ENCODE peak calls at places on chromosome 7, in ten cellular contexts. One of them, this sample, is unnamed.

GRCh38 chr7:113404245-113404644 is 285.9 kb upstream of the SMIM30 start:
- DNase-seq in CD4-positive, alpha-beta T cell: no peak
- DNase-seq in osteocyte: no peak
- DNase-seq in EH: peak; percentile 4
- DNase-seq in NCI-H1092: no peak
- DNase-seq in H54: no peak
- DNase-seq in GM23248: no peak
- DNase-seq in activated CD4-positive, alpha-beta T cell treated with anti-CD3 and anti-CD28 coated beads for 36 hours: no peak
- DNase-seq in Caco-2: peak; percentile 31
- DNase-seq in LHCN-M2: peak; percentile 32
- DNase-seq in this sample: no peak

GRCh38 chr7:37853468-37853867 is 5.1 kb downstream of the NME8 start:
- DNase-seq in osteocyte: no peak
- DNase-seq in activated CD4-positive, alpha-beta T cell treated with anti-CD3 and anti-CD28 coated beads for 36 hours: no peak
- DNase-seq in LHCN-M2: peak; percentile 3
- DNase-seq in H54: no peak
- DNase-seq in Caco-2: no peak
- DNase-seq in EH: no peak
- DNase-seq in NCI-H1092: no peak
- DNase-seq in CD4-positive, alpha-beta T cell: no peak
- DNase-seq in GM23248: peak; percentile 6
- DNase-seq in this sample: no peak

GRCh38 chr7:50640779-50641178 is 75.6 kb upstream of the DDC start:
- DNase-seq in CD4-positive, alpha-beta T cell: no peak
- DNase-seq in activated CD4-positive, alpha-beta T cell treated with anti-CD3 and anti-CD28 coated beads for 36 hours: no peak
- DNase-seq in LHCN-M2: no peak
- DNase-seq in NCI-H1092: no peak
- DNase-seq in osteocyte: no peak
- DNase-seq in EH: no peak
- DNase-seq in Caco-2: no peak
- DNase-seq in H54: no peak
- DNase-seq in GM23248: no peak
- DNase-seq in this sample: no peak

GRCh38 chr7:148319316-148319808 is 271.2 kb upstream of the C7orf33 start:
- DNase-seq in LHCN-M2: no peak
- DNase-seq in NCI-H1092: no peak
- DNase-seq in CD4-positive, alpha-beta T cell: no peak
- DNase-seq in H54: no peak
- DNase-seq in osteocyte: no peak
- DNase-seq in activated CD4-positive, alpha-beta T cell treated with anti-CD3 and anti-CD28 coated beads for 36 hours: no peak
- DNase-seq in GM23248: no peak
- DNase-seq in Caco-2: no peak
- DNase-seq in EH: no peak
- DNase-seq in this sample: no peak

GRCh38 chr7:25116621-25117020 is 8.4 kb downstream of the CYCS start:
- DNase-seq in Caco-2: no peak
- DNase-seq in LHCN-M2: peak; percentile 43
- DNase-seq in NCI-H1092: no peak
- DNase-seq in EH: no peak
- DNase-seq in CD4-positive, alpha-beta T cell: no peak
- DNase-seq in osteocyte: no peak
- DNase-seq in H54: no peak
- DNase-seq in activated CD4-positive, alpha-beta T cell treated with anti-CD3 and anti-CD28 coated beads for 36 hours: no peak
- DNase-seq in GM23248: no peak
- DNase-seq in this sample: no peak

GRCh38 chr7:1945558-1945957 is 275.5 kb downstream of the ELFN1 start:
- DNase-seq in GM23248: no peak
- DNase-seq in H54: no peak
- DNase-seq in activated CD4-positive, alpha-beta T cell treated with anti-CD3 and anti-CD28 coated beads for 36 hours: no peak
- DNase-seq in EH: no peak
- DNase-seq in CD4-positive, alpha-beta T cell: no peak
- DNase-seq in NCI-H1092: no peak
- DNase-seq in osteocyte: no peak
- DNase-seq in LHCN-M2: no peak
- DNase-seq in Caco-2: peak; percentile 30
- DNase-seq in this sample: no peak

GRCh38 chr7:66727058-66727457 is 13.5 kb upstream of the RABGEF1 start:
- DNase-seq in osteocyte: no peak
- DNase-seq in CD4-positive, alpha-beta T cell: no peak
- DNase-seq in GM23248: peak; percentile 23
- DNase-seq in LHCN-M2: no peak
- DNase-seq in H54: no peak
- DNase-seq in EH: no peak
- DNase-seq in activated CD4-positive, alpha-beta T cell treated with anti-CD3 and anti-CD28 coated beads for 36 hours: no peak
- DNase-seq in Caco-2: no peak
- DNase-seq in NCI-H1092: no peak
- DNase-seq in this sample: no peak

GRCh38 chr7:41745451-41745850 is 42.6 kb upstream of the INHBA start:
- DNase-seq in LHCN-M2: no peak
- DNase-seq in H54: no peak
- DNase-seq in activated CD4-positive, alpha-beta T cell treated with anti-CD3 and anti-CD28 coated beads for 36 hours: no peak
- DNase-seq in CD4-positive, alpha-beta T cell: no peak
- DNase-seq in Caco-2: no peak
- DNase-seq in NCI-H1092: no peak
- DNase-seq in GM23248: peak; percentile 20
- DNase-seq in osteocyte: no peak
- DNase-seq in EH: no peak
- DNase-seq in this sample: no peak

GRCh38 chr7:78769551-78770101 is 683.8 kb downstream of the MAGI2 start:
- DNase-seq in NCI-H1092: no peak
- DNase-seq in LHCN-M2: peak; percentile 18
- DNase-seq in CD4-positive, alpha-beta T cell: no peak
- DNase-seq in H54: no peak
- DNase-seq in GM23248: peak; percentile 56
- DNase-seq in activated CD4-positive, alpha-beta T cell treated with anti-CD3 and anti-CD28 coated beads for 36 hours: no peak
- DNase-seq in osteocyte: no peak
- DNase-seq in Caco-2: no peak
- DNase-seq in EH: peak; percentile 26
- DNase-seq in this sample: no peak

GRCh38 chr7:156094350-156095146 is 282.3 kb upstream of the SHH start:
- DNase-seq in Caco-2: peak; percentile 31
- DNase-seq in H54: no peak
- DNase-seq in EH: no peak
- DNase-seq in GM23248: no peak
- DNase-seq in LHCN-M2: no peak
- DNase-seq in NCI-H1092: no peak
- DNase-seq in activated CD4-positive, alpha-beta T cell treated with anti-CD3 and anti-CD28 coated beads for 36 hours: no peak
- DNase-seq in osteocyte: no peak
- DNase-seq in CD4-positive, alpha-beta T cell: no peak
- DNase-seq in this sample: no peak

GRCh38 chr7:146875222-146875785 is 758.7 kb downstream of the CNTNAP2 start:
- DNase-seq in Caco-2: no peak
- DNase-seq in activated CD4-positive, alpha-beta T cell treated with anti-CD3 and anti-CD28 coated beads for 36 hours: no peak
- DNase-seq in EH: no peak
- DNase-seq in NCI-H1092: no peak
- DNase-seq in GM23248: no peak
- DNase-seq in osteocyte: no peak
- DNase-seq in LHCN-M2: no peak
- DNase-seq in H54: no peak
- DNase-seq in CD4-positive, alpha-beta T cell: no peak
- DNase-seq in this sample: no peak

GRCh38 chr7:114660007-114660406 is 245.4 kb downstream of the FOXP2 start:
- DNase-seq in GM23248: no peak
- DNase-seq in CD4-positive, alpha-beta T cell: no peak
- DNase-seq in NCI-H1092: peak; percentile 70
- DNase-seq in activated CD4-positive, alpha-beta T cell treated with anti-CD3 and anti-CD28 coated beads for 36 hours: no peak
- DNase-seq in osteocyte: no peak
- DNase-seq in EH: no peak
- DNase-seq in H54: no peak
- DNase-seq in Caco-2: no peak
- DNase-seq in LHCN-M2: no peak
- DNase-seq in this sample: no peak

GRCh38 chr7:41147651-41148360 is 555.1 kb downstream of the INHBA start:
- DNase-seq in EH: peak; percentile 46
- DNase-seq in GM23248: peak; percentile 42
- DNase-seq in H54: no peak
- DNase-seq in osteocyte: no peak
- DNase-seq in NCI-H1092: no peak
- DNase-seq in CD4-positive, alpha-beta T cell: no peak
- DNase-seq in LHCN-M2: no peak
- DNase-seq in activated CD4-positive, alpha-beta T cell treated with anti-CD3 and anti-CD28 coated beads for 36 hours: no peak
- DNase-seq in Caco-2: no peak
- DNase-seq in this sample: no peak

GRCh38 chr7:22762866-22763265 is 35.9 kb downstream of the IL6 start:
- DNase-seq in EH: peak; percentile 33
- DNase-seq in osteocyte: no peak
- DNase-seq in Caco-2: no peak
- DNase-seq in CD4-positive, alpha-beta T cell: no peak
- DNase-seq in LHCN-M2: no peak
- DNase-seq in H54: no peak
- DNase-seq in activated CD4-positive, alpha-beta T cell treated with anti-CD3 and anti-CD28 coated beads for 36 hours: no peak
- DNase-seq in GM23248: no peak
- DNase-seq in NCI-H1092: no peak
- DNase-seq in this sample: no peak

GRCh38 chr7:116933465-116933864 is 19.8 kb upstream of the ST7 start:
- DNase-seq in CD4-positive, alpha-beta T cell: no peak
- DNase-seq in NCI-H1092: no peak
- DNase-seq in activated CD4-positive, alpha-beta T cell treated with anti-CD3 and anti-CD28 coated beads for 36 hours: no peak
- DNase-seq in H54: no peak
- DNase-seq in osteocyte: no peak
- DNase-seq in LHCN-M2: no peak
- DNase-seq in GM23248: no peak
- DNase-seq in EH: no peak
- DNase-seq in Caco-2: no peak
- DNase-seq in this sample: no peak

GRCh38 chr7:102287465-102288146 is 938 bp downstream of the SH2B2 start:
- DNase-seq in CD4-positive, alpha-beta T cell: no peak
- DNase-seq in osteocyte: no peak
- DNase-seq in H54: peak; percentile 66
- DNase-seq in Caco-2: peak; percentile 58
- DNase-seq in LHCN-M2: peak; percentile 52
- DNase-seq in activated CD4-positive, alpha-beta T cell treated with anti-CD3 and anti-CD28 coated beads for 36 hours: peak; percentile 50
- DNase-seq in NCI-H1092: no peak
- DNase-seq in GM23248: peak; percentile 57
- DNase-seq in EH: peak; percentile 35
- DNase-seq in this sample: no peak

GRCh38 chr7:159050703-159051102 is 94.0 kb downstream of the VIPR2 start:
- DNase-seq in activated CD4-positive, alpha-beta T cell treated with anti-CD3 and anti-CD28 coated beads for 36 hours: no peak
- DNase-seq in NCI-H1092: no peak
- DNase-seq in H54: no peak
- DNase-seq in LHCN-M2: no peak
- DNase-seq in EH: no peak
- DNase-seq in Caco-2: no peak
- DNase-seq in GM23248: no peak
- DNase-seq in osteocyte: no peak
- DNase-seq in CD4-positive, alpha-beta T cell: no peak
- DNase-seq in this sample: no peak

GRCh38 chr7:42159150-42159549 is 77.9 kb downstream of the GLI3 start:
- DNase-seq in GM23248: peak; percentile 40
- DNase-seq in activated CD4-positive, alpha-beta T cell treated with anti-CD3 and anti-CD28 coated beads for 36 hours: no peak
- DNase-seq in NCI-H1092: no peak
- DNase-seq in osteocyte: no peak
- DNase-seq in H54: no peak
- DNase-seq in LHCN-M2: no peak
- DNase-seq in Caco-2: no peak
- DNase-seq in CD4-positive, alpha-beta T cell: no peak
- DNase-seq in EH: no peak
- DNase-seq in this sample: no peak

GRCh38 chr7:114175140-114175539 is 239.5 kb upstream of the FOXP2 start:
- DNase-seq in CD4-positive, alpha-beta T cell: no peak
- DNase-seq in GM23248: peak; percentile 27
- DNase-seq in EH: peak; percentile 3
- DNase-seq in H54: no peak
- DNase-seq in osteocyte: no peak
- DNase-seq in Caco-2: no peak
- DNase-seq in activated CD4-positive, alpha-beta T cell treated with anti-CD3 and anti-CD28 coated beads for 36 hours: no peak
- DNase-seq in NCI-H1092: no peak
- DNase-seq in LHCN-M2: peak; percentile 1
- DNase-seq in this sample: no peak

GRCh38 chr7:135859548-135859947 is 110.9 kb upstream of the FAM180A start:
- DNase-seq in activated CD4-positive, alpha-beta T cell treated with anti-CD3 and anti-CD28 coated beads for 36 hours: no peak
- DNase-seq in GM23248: peak; percentile 67
- DNase-seq in NCI-H1092: no peak
- DNase-seq in LHCN-M2: peak; percentile 47
- DNase-seq in EH: peak; percentile 56
- DNase-seq in Caco-2: no peak
- DNase-seq in osteocyte: no peak
- DNase-seq in H54: no peak
- DNase-seq in CD4-positive, alpha-beta T cell: no peak
- DNase-seq in this sample: no peak

GRCh38 chr7:150405584-150406310 is 26.6 kb downstream of the ZNF775 start:
- DNase-seq in CD4-positive, alpha-beta T cell: peak; percentile 11
- DNase-seq in osteocyte: no peak
- DNase-seq in H54: no peak
- DNase-seq in Caco-2: peak; percentile 42
- DNase-seq in GM23248: peak; percentile 62
- DNase-seq in activated CD4-positive, alpha-beta T cell treated with anti-CD3 and anti-CD28 coated beads for 36 hours: peak; percentile 65
- DNase-seq in NCI-H1092: no peak
- DNase-seq in LHCN-M2: no peak
- DNase-seq in EH: peak; percentile 40
- DNase-seq in this sample: no peak

GRCh38 chr7:120979765-120980499 is 8.6 kb upstream of the CPED1 start:
- DNase-seq in H54: no peak
- DNase-seq in LHCN-M2: no peak
- DNase-seq in CD4-positive, alpha-beta T cell: no peak
- DNase-seq in activated CD4-positive, alpha-beta T cell treated with anti-CD3 and anti-CD28 coated beads for 36 hours: no peak
- DNase-seq in Caco-2: no peak
- DNase-seq in EH: peak; percentile 73
- DNase-seq in NCI-H1092: no peak
- DNase-seq in GM23248: peak; percentile 53
- DNase-seq in osteocyte: no peak
- DNase-seq in this sample: no peak

GRCh38 chr7:2517004-2517403 is 2.6 kb upstream of the LFNG start:
- DNase-seq in NCI-H1092: no peak
- DNase-seq in EH: peak; percentile 95
- DNase-seq in GM23248: peak; percentile 96
- DNase-seq in CD4-positive, alpha-beta T cell: no peak
- DNase-seq in osteocyte: no peak
- DNase-seq in activated CD4-positive, alpha-beta T cell treated with anti-CD3 and anti-CD28 coated beads for 36 hours: no peak
- DNase-seq in Caco-2: no peak
- DNase-seq in H54: peak; percentile 100
- DNase-seq in LHCN-M2: peak; percentile 95
- DNase-seq in this sample: no peak

GRCh38 chr7:107505997-107506682 is 36.3 kb downstream of the GPR22 start:
- DNase-seq in activated CD4-positive, alpha-beta T cell treated with anti-CD3 and anti-CD28 coated beads for 36 hours: peak; percentile 31
- DNase-seq in NCI-H1092: peak; percentile 56
- DNase-seq in H54: no peak
- DNase-seq in EH: no peak
- DNase-seq in LHCN-M2: peak; percentile 38
- DNase-seq in CD4-positive, alpha-beta T cell: no peak
- DNase-seq in osteocyte: no peak
- DNase-seq in GM23248: no peak
- DNase-seq in Caco-2: peak; percentile 40
- DNase-seq in this sample: no peak

GRCh38 chr7:46933596-46933995 is 648.3 kb downstream of the TNS3 start:
- DNase-seq in Caco-2: no peak
- DNase-seq in EH: peak; percentile 83
- DNase-seq in LHCN-M2: peak; percentile 33
- DNase-seq in GM23248: peak; percentile 71
- DNase-seq in osteocyte: no peak
- DNase-seq in NCI-H1092: no peak
- DNase-seq in activated CD4-positive, alpha-beta T cell treated with anti-CD3 and anti-CD28 coated beads for 36 hours: no peak
- DNase-seq in CD4-positive, alpha-beta T cell: no peak
- DNase-seq in H54: no peak
- DNase-seq in this sample: no peak

GRCh38 chr7:148715027-148715426 is 16.3 kb downstream of the CUL1 start:
- DNase-seq in GM23248: no peak
- DNase-seq in LHCN-M2: no peak
- DNase-seq in CD4-positive, alpha-beta T cell: no peak
- DNase-seq in H54: no peak
- DNase-seq in Caco-2: no peak
- DNase-seq in osteocyte: no peak
- DNase-seq in EH: no peak
- DNase-seq in activated CD4-positive, alpha-beta T cell treated with anti-CD3 and anti-CD28 coated beads for 36 hours: no peak
- DNase-seq in NCI-H1092: no peak
- DNase-seq in this sample: no peak

GRCh38 chr7:51471199-51472016 is 154.8 kb upstream of the COBL start:
- DNase-seq in osteocyte: peak; percentile 82
- DNase-seq in H54: no peak
- DNase-seq in CD4-positive, alpha-beta T cell: no peak
- DNase-seq in GM23248: no peak
- DNase-seq in activated CD4-positive, alpha-beta T cell treated with anti-CD3 and anti-CD28 coated beads for 36 hours: peak; percentile 25
- DNase-seq in Caco-2: no peak
- DNase-seq in LHCN-M2: no peak
- DNase-seq in NCI-H1092: peak; percentile 73
- DNase-seq in EH: no peak
- DNase-seq in this sample: no peak

This sample was measured in cortex of kidney.